ENCODE peak calls at places on chromosomes 7 and 10, in seven cellular contexts. B, Z, Y, T, A, G and K are unnamed samples.

GRCh38 chr10:123997486-123998196 is 95.8 kb downstream of the CHST15 start:
- DNase-seq in Y (no peak), T (no peak), G (peak), A (no peak), Z (peak), B (no peak), K (no peak)

GRCh38 chr7:112790651-112790973 is 419 bp upstream of the TMEM168 start:
- DNase-seq in B (no peak), T (no peak), Y (peak), A (no peak), G (no peak), Z (peak), K (no peak)

GRCh38 chr7:121447191-121447920 is 51.2 kb upstream of the FAM3C start:
- DNase-seq in A (no peak), B (no peak), Z (no peak), G (no peak), Y (no peak), T (no peak), K (no peak)

GRCh38 chr7:123367508-123368122 is 166.8 kb downstream of the IQUB start:
- DNase-seq in T (peak), B (no peak), G (no peak), A (no peak), Z (peak), Y (peak), K (no peak)

GRCh38 chr10:5071411-5072198 is 22.6 kb upstream of the AKR1C3 start:
- DNase-seq in Y (no peak), G (peak), B (peak), T (no peak), Z (no peak), A (peak), K (no peak)

GRCh38 chr10:132276179-132276675 is 31.5 kb downstream of the STK32C start:
- DNase-seq in Z (no peak), B (no peak), A (no peak), T (no peak), Y (no peak), G (no peak), K (no peak)

GRCh38 chr10:114697061-114697598 is 39.1 kb upstream of the ABLIM1 start:
- DNase-seq in Y (no peak), B (no peak), T (no peak), A (peak), Z (no peak), G (no peak), K (no peak)

GRCh38 chr10:14468726-14469125 is 138.0 kb upstream of the FRMD4A start:
- DNase-seq in B (no peak), T (no peak), A (no peak), Y (no peak), Z (no peak), G (no peak), K (no peak)

GRCh38 chr7:25361863-25362262 is 133.6 kb upstream of the NPVF start:
- DNase-seq in Y (no peak), T (no peak), B (no peak), A (no peak), G (no peak), Z (no peak), K (no peak)

GRCh38 chr10:116707981-116708380 is 34.4 kb downstream of the HSPA12A start:
- DNase-seq in B (no peak), A (no peak), Y (no peak), G (no peak), T (no peak), Z (no peak), K (no peak)

GRCh38 chr10:17196045-17196444 is 5.4 kb downstream of the TRDMT1 start:
- DNase-seq in T (no peak), Y (no peak), A (no peak), B (no peak), Z (no peak), G (no peak), K (no peak)

GRCh38 chr10:70308121-70309060 is 24.6 kb upstream of the NPFFR1 start:
- DNase-seq in Z (no peak), T (no peak), G (no peak), A (no peak), B (no peak), Y (no peak), K (no peak)

GRCh38 chr10:32061440-32061839 is 5.2 kb upstream of the KIF5B start:
- DNase-seq in G (no peak), T (no peak), A (no peak), B (no peak), Z (no peak), Y (no peak), K (no peak)

GRCh38 chr7:74430961-74431466 is 22.7 kb upstream of the GTF2IRD1 start:
- DNase-seq in B (no peak), G (no peak), Y (no peak), Z (no peak), A (no peak), T (no peak), K (no peak)

DNA sequence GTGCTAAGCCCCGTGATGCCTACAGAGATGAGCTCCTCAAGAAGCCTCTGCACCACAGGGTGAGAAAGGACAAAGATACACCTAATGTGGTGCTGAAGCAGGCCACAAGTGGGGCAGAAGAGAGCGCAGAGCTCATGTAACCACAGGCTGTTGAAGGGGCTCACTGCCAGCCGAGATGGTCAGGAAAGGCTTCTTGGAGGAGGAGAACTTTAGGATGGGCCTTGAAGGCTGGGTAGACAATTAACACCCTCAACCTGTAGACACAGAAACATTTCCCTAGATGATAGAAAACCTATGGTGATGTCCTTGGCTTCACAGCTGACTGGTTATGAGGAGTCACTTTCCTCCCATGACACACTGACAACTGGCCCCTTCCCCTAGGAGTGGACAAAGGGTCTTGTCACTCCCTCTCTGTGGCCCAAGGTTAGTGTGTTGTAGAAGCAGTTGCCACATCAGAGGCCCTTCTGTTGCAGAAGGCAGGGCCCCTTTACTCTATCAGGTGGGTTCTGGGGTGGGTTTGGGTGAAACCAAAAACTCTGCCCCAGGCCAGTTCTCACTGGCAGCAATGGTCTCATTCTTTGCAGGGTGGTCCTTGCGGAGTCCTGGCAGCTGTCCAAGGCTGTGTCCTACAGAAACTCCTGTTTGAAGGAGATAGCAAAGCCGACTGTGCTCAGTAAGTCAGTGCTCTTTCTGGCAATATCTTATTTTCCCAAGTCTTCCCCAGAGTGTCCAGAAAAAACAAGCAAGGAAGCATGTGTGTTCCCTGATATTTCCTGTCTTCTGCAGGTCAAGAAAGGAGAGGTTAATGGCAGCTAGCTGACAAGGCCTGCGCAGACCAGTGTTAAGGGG is 69.2 kb downstream of the MINDY4 start:
- DNase-seq in T (no peak), G (no peak), Z (no peak), A (no peak), Y (no peak), B (no peak), K (no peak)
- TF ChIP-seq POLR2AphosphoS5 in T (no peak), G (no peak), Z (no peak), A (no peak), Y (no peak), B (no peak), K (no peak)

GRCh38 chr7:157386979-157387800 is 50.4 kb downstream of the DNAJB6 start:
- DNase-seq in A (peak), Z (no peak), T (peak), G (peak), Y (peak), B (peak), K (peak)
- TF ChIP-seq POLR2AphosphoS5 in A (peak), Z (peak), T (no peak), G (peak), Y (peak), B (peak), K (no peak)

DNA sequence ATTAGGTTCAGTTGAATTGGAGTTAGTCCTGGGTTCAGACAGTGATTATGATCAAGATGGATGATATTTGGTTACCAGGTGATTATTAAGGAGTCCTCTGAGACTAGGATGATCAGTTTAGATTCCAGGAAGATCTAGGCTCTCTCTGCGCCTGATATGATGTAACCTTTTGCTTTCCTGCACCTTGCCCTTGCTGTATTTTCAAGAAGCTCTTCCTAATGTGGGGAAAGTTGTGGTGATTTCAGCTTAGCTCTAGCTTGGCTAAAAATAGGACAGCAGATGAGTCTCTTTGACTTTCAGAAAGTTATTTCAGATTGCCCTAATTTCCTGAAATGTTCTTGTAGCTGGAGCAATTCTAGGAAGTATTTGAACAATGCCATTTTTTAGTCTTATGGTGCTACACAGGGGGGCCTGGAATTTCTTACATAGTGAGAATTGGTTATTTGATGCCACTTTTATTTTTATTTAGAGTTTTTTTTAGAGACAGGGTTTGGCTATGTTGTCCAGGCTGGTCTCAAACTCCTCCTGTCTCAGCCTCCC is 3.8 kb downstream of the LCOR start:
- DNase-seq in T (no peak), Y (no peak), G (no peak), Z (no peak), B (no peak), A (no peak), K (no peak)
- TF ChIP-seq POLR2AphosphoS5 in T (no peak), Y (no peak), G (no peak), Z (no peak), B (no peak), A (no peak), K (no peak)

DNA sequence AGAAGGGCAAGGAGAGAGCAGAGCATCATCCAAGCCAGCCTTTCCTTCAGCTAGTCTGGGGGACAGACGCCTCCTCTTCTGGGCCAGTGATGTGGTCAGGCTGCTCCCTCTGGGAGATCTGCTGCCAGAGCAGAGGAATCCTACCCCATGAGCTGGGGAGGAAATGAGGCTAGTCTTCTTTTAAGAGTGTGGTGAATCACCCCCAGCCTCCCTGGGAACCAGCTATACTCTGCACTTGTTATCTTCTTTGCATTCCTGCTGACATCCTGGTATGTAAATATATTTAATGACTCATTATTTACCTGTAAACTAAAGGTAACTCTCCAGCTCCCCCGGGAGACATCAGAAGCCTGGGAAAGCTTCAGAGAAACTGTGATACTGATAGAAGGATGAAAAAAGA is 41.6 kb upstream of the EPHB6 start:
- DNase-seq in B (no peak), Y (no peak), G (no peak), A (no peak), Z (no peak), T (peak), K (no peak)
- TF ChIP-seq POLR2AphosphoS5 in B (no peak), Y (no peak), G (no peak), A (no peak), Z (no peak), T (no peak), K (no peak)

DNA sequence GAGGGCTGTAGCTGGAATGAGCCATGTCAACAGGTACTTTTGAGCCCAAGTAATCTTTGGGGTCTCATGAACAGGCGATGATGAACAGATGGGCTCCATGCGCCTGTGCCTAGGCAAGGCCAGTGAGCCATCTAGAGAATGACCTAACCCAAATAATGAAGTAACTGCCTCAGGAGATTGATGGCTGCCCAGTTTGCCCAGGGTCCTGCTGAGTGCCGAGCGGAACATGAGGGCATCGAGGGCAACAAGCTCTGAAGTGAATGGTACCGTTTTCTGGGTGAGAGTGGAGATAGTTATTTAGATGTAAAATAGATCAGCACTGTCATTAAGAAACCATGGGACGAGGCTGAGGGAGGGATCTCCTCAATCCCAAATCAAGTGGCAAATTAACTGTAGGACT is 77.9 kb downstream of the EZH2 start:
- DNase-seq in Y (no peak), G (no peak), A (no peak), Z (no peak), B (no peak), T (no peak), K (no peak)
- TF ChIP-seq POLR2AphosphoS5 in Y (no peak), G (no peak), A (no peak), Z (no peak), B (no peak), T (no peak), K (no peak)

DNA sequence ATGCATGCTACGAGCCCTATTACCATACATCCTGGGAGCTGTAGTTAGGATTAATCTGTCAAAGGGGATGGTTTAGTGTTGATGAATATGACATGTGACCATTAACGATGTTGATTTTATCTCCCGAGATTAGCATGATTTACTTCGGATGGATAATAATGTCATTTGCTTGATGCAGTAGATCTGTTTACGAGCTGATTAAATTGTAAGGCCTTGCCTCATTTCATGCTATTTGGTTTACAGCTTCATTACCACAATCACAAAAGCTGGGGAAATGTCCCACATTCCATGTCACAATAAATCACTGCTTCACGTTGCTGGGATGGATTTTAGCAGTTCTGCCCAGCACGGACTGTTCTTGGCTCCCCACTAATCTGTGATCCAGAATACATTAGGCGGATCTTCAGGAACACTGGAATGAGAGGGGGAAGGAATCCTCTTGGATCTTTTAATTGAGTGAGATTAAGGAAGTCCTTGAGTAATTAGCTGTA is 22.3 kb downstream of the ZNF503 start:
- DNase-seq in Z (no peak), B (no peak), T (no peak), G (no peak), Y (no peak), A (peak), K (no peak)
- TF ChIP-seq POLR2AphosphoS5 in Z (no peak), B (peak), T (no peak), G (peak), Y (no peak), A (peak), K (no peak)